ENCODE peak calls at places on chromosomes 7 and 10, in four cellular contexts. H, Y, V and L are unnamed samples.

GRCh38 chr7:77466455-77466854 is 50.3 kb upstream of the GSAP start:
- ATAC-seq in H (no peak), Y (no peak), V (no peak), L (no peak)

GRCh38 chr10:21315321-21316220 is 209.9 kb downstream of the SKIDA1 start:
- ATAC-seq in H (no peak), Y (no peak), V (no peak), L (peak)

GRCh38 chr10:71218046-71218832 is 5.9 kb downstream of the UNC5B start:
- ATAC-seq in H (no peak), Y (no peak), V (no peak), L (no peak)

GRCh38 chr7:76232698-76233097 is 31.0 kb downstream of the SRRM3 start:
- ATAC-seq in H (no peak), Y (no peak), V (no peak), L (no peak)

GRCh38 chr7:75889223-75889825 is 10.5 kb downstream of the RHBDD2 start:
- ATAC-seq in H (no peak), Y (no peak), V (no peak), L (no peak)

GRCh38 chr7:148306759-148307158 is 283.8 kb upstream of the C7orf33 start:
- ATAC-seq in H (no peak), Y (no peak), V (no peak), L (no peak)

GRCh38 chr10:30858499-30858898 is 173.2 kb downstream of the ZNF438 start:
- ATAC-seq in H (no peak), Y (no peak), V (no peak), L (no peak)

GRCh38 chr10:118562877-118563276 is 32.6 kb downstream of the PRLHR start:
- ATAC-seq in H (no peak), Y (no peak), V (no peak), L (peak)

GRCh38 chr7:151087247-151088018 is 1.2 kb downstream of the AGAP3 start:
- ATAC-seq in H (peak), Y (peak), V (peak), L (peak)

GRCh38 chr7:141519623-141520022 is 31.6 kb upstream of the AGK start:
- ATAC-seq in H (no peak), Y (peak), V (no peak), L (no peak)

GRCh38 chr7:139666501-139666900 is 111.3 kb downstream of the HIPK2 start:
- ATAC-seq in H (no peak), Y (no peak), V (no peak), L (no peak)

GRCh38 chr10:76080991-76081390 is 649.6 kb downstream of the LRMDA start:
- ATAC-seq in H (no peak), Y (no peak), V (no peak), L (no peak)

GRCh38 chr7:8210845-8211724 is 50.9 kb downstream of the ICA1 start:
- ATAC-seq in H (no peak), Y (no peak), V (peak), L (no peak)

GRCh38 chr10:95408931-95409873 is 118.4 kb upstream of the PDLIM1 start:
- ATAC-seq in H (no peak), Y (no peak), V (no peak), L (peak)

GRCh38 chr10:117944676-117945447 is 101.9 kb downstream of the RAB11FIP2 start:
- ATAC-seq in H (no peak), Y (no peak), V (no peak), L (no peak)

GRCh38 chr7:107659666-107660065 is 962 bp upstream of the SLC26A4 start:
- ATAC-seq in H (peak), Y (peak), V (no peak), L (no peak)

GRCh38 chr7:74183653-74184450 is 9.7 kb downstream of the EIF4H start:
- ATAC-seq in H (peak), Y (peak), V (no peak), L (no peak)

GRCh38 chr10:80894339-80894791 is 356.7 kb downstream of the SH2D4B start:
- ATAC-seq in H (no peak), Y (no peak), V (no peak), L (no peak)

GRCh38 chr7:155205368-155206285 is 92.1 kb upstream of the INSIG1 start:
- ATAC-seq in H (peak), Y (peak), V (peak), L (peak)

GRCh38 chr10:29827512-29827911 is 192.7 kb upstream of the SVIL start:
- ATAC-seq in H (no peak), Y (no peak), V (no peak), L (no peak)

GRCh38 chr7:22356010-22356854 is 722 bp downstream of the RAPGEF5 start:
- ATAC-seq in H (peak), Y (no peak), V (peak), L (peak)

GRCh38 chr7:66664590-66665293 is 36.1 kb downstream of the KCTD7 start:
- ATAC-seq in H (no peak), Y (no peak), V (no peak), L (no peak)

GRCh38 chr7:1156782-1157535 is 3.0 kb downstream of the ZFAND2A start:
- ATAC-seq in H (no peak), Y (no peak), V (no peak), L (no peak)

GRCh38 chr7:2735744-2736143 is 47.7 kb downstream of the AMZ1 start:
- ATAC-seq in H (no peak), Y (no peak), V (no peak), L (no peak)

GRCh38 chr7:116273918-116274301 is 63.6 kb downstream of the TES start:
- ATAC-seq in H (no peak), Y (no peak), V (no peak), L (no peak)

GRCh38 chr7:70361821-70362220 is 763.5 kb downstream of the AUTS2 start:
- ATAC-seq in H (no peak), Y (peak), V (no peak), L (no peak)

GRCh38 chr7:115059312-115059711 is 137.4 kb downstream of the MDFIC start:
- ATAC-seq in H (no peak), Y (no peak), V (no peak), L (peak)

GRCh38 chr10:35412900-35413491 is 76.7 kb downstream of the CCNY start:
- ATAC-seq in H (peak), Y (peak), V (no peak), L (no peak)

GRCh38 chr7:75909521-75910132 is 5.3 kb upstream of the POR start:
- ATAC-seq in H (no peak), Y (no peak), V (no peak), L (no peak)

GRCh38 chr7:132140341-132140740 is 435.9 kb downstream of the PLXNA4 start:
- ATAC-seq in H (no peak), Y (no peak), V (no peak), L (no peak)

GRCh38 chr10:74289172-74289571 is 138.2 kb downstream of the ADK start:
- ATAC-seq in H (no peak), Y (no peak), V (no peak), L (no peak)

GRCh38 chr7:56124981-56125380 is 8.8 kb upstream of the NUPR2 start:
- ATAC-seq in H (no peak), Y (no peak), V (no peak), L (no peak)

GRCh38 chr7:157411580-157411979 is 74.8 kb downstream of the DNAJB6 start:
- ATAC-seq in H (peak), Y (peak), V (no peak), L (no peak)

GRCh38 chr10:30553625-30554442 is 75.7 kb downstream of the LYZL2 start:
- ATAC-seq in H (no peak), Y (no peak), V (peak), L (peak)